ENCODE peak calls at places on chromosomes 7 and 10, in four cellular contexts. One of them, this sample, is unnamed. For H3K36me3, the result is how much of the 10 kb centered on the place peaks cover.

GRCh38 chr7:117711556-117711955 is 161.7 kb downstream of the CTTNBP2 start:
- DNase-seq in GM23248: no peak
- DNase-seq in fibroblast of lung: no peak
- DNase-seq in endothelial cell of umbilical vein: no peak
- DNase-seq in this sample: no peak

GRCh38 chr10:129971381-129972144 is 7.5 kb upstream of the EBF3 start:
- DNase-seq in GM23248: peak
- DNase-seq in fibroblast of lung: peak
- DNase-seq in endothelial cell of umbilical vein: peak
- DNase-seq in this sample: no peak

GRCh38 chr7:70637726-70638125 is 494.2 kb upstream of the GALNT17 start:
- DNase-seq in GM23248: no peak
- DNase-seq in fibroblast of lung: no peak
- DNase-seq in endothelial cell of umbilical vein: no peak
- DNase-seq in this sample: no peak

GRCh38 chr7:150737265-150738055 is at the start of gene GIMAP5:
- DNase-seq in GM23248: no peak
- DNase-seq in fibroblast of lung: no peak
- DNase-seq in endothelial cell of umbilical vein: peak
- DNase-seq in this sample: no peak

GRCh38 chr7:122067077-122067476 is 77.0 kb downstream of the AASS start:
- DNase-seq in GM23248: no peak
- DNase-seq in fibroblast of lung: no peak
- DNase-seq in endothelial cell of umbilical vein: no peak
- DNase-seq in this sample: no peak

GRCh38 chr7:151426486-151426905 is 13.4 kb downstream of the CRYGN start:
- DNase-seq in GM23248: peak
- DNase-seq in fibroblast of lung: peak
- DNase-seq in endothelial cell of umbilical vein: peak
- DNase-seq in this sample: peak

GRCh38 chr10:43264987-43265798 is 1.7 kb downstream of the RASGEF1A start:
- DNase-seq in GM23248: no peak
- DNase-seq in fibroblast of lung: no peak
- DNase-seq in endothelial cell of umbilical vein: no peak
- DNase-seq in this sample: no peak

GRCh38 chr7:93972029-93972725 is 32.0 kb downstream of the BET1 start:
- DNase-seq in GM23248: no peak
- DNase-seq in fibroblast of lung: no peak
- DNase-seq in endothelial cell of umbilical vein: no peak
- DNase-seq in this sample: no peak

GRCh38 chr7:55133630-55134392 is 115.0 kb downstream of the EGFR start:
- DNase-seq in GM23248: peak
- DNase-seq in fibroblast of lung: peak
- DNase-seq in endothelial cell of umbilical vein: peak
- DNase-seq in this sample: peak

GRCh38 chr10:111007486-111007885 is 69.3 kb upstream of the ADRA2A start:
- DNase-seq in GM23248: no peak
- DNase-seq in fibroblast of lung: no peak
- DNase-seq in endothelial cell of umbilical vein: no peak
- DNase-seq in this sample: no peak
- H3K36me3 ChIP-seq in GM23248: half or more
- H3K36me3 ChIP-seq in fibroblast of lung: under half
- H3K36me3 ChIP-seq in endothelial cell of umbilical vein: under half
- H3K36me3 ChIP-seq in this sample: under half

GRCh38 chr10:82505009-82505408 is 630.0 kb downstream of the NRG3 start:
- DNase-seq in GM23248: no peak
- DNase-seq in fibroblast of lung: no peak
- DNase-seq in endothelial cell of umbilical vein: no peak
- DNase-seq in this sample: no peak
- H3K4me2 ChIP-seq in GM23248: no peak
- H3K4me2 ChIP-seq in fibroblast of lung: no peak
- H3K4me2 ChIP-seq in endothelial cell of umbilical vein: no peak
- H3K4me2 ChIP-seq in this sample: no peak

GRCh38 chr7:100573691-100574361 is at the start of gene SAP25:
- DNase-seq in GM23248: no peak
- DNase-seq in fibroblast of lung: no peak
- DNase-seq in endothelial cell of umbilical vein: no peak
- DNase-seq in this sample: no peak
- H3K36me3 ChIP-seq in GM23248: under half
- H3K36me3 ChIP-seq in fibroblast of lung: under half
- H3K36me3 ChIP-seq in endothelial cell of umbilical vein: under half
- H3K36me3 ChIP-seq in this sample: under half

DNA sequence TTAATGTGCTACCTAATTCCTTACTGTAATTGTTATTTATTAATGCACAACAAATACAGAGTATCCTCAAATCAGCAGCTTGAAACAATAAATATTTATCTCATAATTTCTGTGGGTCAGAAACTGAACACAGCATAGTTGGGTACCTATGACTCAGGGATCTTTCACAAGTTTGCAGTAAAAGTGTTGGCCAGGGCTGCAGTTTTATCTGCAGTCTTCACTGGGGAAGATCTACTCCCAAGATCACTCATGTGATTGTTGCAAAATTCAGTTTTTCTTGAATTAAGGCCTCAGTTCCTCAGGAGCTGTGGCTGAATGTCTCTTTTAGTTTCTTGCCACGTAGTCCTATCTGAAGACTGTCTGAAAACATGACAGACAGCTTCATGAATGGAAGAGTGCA is 237.8 kb downstream of the ZWINT start:
- DNase-seq in GM23248: no peak
- DNase-seq in fibroblast of lung: no peak
- DNase-seq in endothelial cell of umbilical vein: no peak
- DNase-seq in this sample: no peak
- H3K4me2 ChIP-seq in GM23248: no peak
- H3K4me2 ChIP-seq in fibroblast of lung: no peak
- H3K4me2 ChIP-seq in endothelial cell of umbilical vein: no peak
- H3K4me2 ChIP-seq in this sample: no peak

DNA sequence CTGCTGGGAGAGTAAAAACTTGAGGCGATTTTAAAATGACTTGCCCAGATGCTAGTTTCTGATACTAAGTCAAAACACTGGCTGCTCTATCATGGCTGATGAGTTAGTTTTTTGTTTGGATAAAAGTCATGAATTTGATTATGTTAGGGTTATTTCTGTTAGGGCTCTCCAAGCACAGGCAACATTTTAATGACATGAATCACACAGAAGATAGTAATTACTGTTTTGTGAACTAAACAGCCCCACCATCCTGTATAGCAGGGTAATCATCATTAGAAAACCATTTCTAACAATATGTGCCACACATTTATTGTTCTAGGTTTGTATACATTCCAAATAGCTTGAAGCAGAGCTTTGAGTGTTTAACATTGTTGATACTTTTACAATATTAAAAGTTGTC is 750.3 kb downstream of the ANKRD7 start:
- DNase-seq in GM23248: no peak
- DNase-seq in fibroblast of lung: peak
- DNase-seq in endothelial cell of umbilical vein: no peak
- DNase-seq in this sample: no peak
- H3K36me3 ChIP-seq in GM23248: under half
- H3K36me3 ChIP-seq in fibroblast of lung: under half
- H3K36me3 ChIP-seq in endothelial cell of umbilical vein: under half
- H3K36me3 ChIP-seq in this sample: under half

DNA sequence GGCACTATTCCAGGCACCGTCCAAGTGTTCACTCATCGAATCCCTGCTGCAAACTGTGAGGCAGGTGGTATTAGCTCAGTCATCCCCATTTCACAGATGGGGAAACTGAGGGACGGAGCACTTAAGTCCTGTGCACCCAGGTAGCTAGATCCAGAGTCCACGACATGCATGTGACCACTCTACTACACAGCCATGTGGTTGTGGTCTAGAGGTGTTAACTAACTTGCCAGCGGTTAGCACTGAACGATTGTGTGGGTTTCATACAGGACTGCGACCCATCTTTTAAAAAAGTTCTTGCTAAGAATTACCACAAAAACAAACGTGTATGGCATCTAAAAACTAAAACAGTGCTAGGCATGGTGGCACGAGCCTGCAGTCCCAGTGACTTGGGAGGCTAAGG is 16.2 kb upstream of the ABCC2 start:
- DNase-seq in GM23248: no peak
- DNase-seq in fibroblast of lung: no peak
- DNase-seq in endothelial cell of umbilical vein: no peak
- DNase-seq in this sample: no peak
- H3K4me2 ChIP-seq in GM23248: no peak
- H3K4me2 ChIP-seq in fibroblast of lung: no peak
- H3K4me2 ChIP-seq in endothelial cell of umbilical vein: no peak
- H3K4me2 ChIP-seq in this sample: no peak

GRCh38 chr7:890868-891267 is 14.5 kb downstream of the GET4 start:
- DNase-seq in GM23248: no peak
- DNase-seq in fibroblast of lung: no peak
- DNase-seq in endothelial cell of umbilical vein: no peak
- DNase-seq in this sample: no peak
- H3K36me3 ChIP-seq in GM23248: under half
- H3K36me3 ChIP-seq in fibroblast of lung: under half
- H3K36me3 ChIP-seq in endothelial cell of umbilical vein: under half
- H3K36me3 ChIP-seq in this sample: under half

DNA sequence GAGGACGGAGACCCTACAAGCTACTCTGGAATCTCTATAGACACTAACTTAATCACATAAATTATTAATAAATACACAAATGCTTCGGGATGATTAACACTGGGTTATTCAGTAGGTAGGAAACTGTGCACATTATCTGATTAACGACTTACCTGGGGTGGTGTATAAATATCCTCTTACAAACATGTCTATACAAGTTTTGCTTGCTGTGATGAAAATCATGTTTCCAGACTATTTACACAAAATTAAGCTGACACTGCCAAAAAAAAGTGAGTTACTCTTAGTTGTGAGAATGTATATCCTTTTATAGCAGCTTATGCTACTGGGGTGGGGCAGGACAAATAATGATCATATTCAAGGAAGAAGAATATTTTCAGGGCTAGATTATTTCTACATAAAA is 314.6 kb downstream of the C7orf25 start:
- DNase-seq in GM23248: no peak
- DNase-seq in fibroblast of lung: no peak
- DNase-seq in endothelial cell of umbilical vein: no peak
- DNase-seq in this sample: no peak
- H3K4me2 ChIP-seq in GM23248: no peak
- H3K4me2 ChIP-seq in fibroblast of lung: no peak
- H3K4me2 ChIP-seq in endothelial cell of umbilical vein: no peak
- H3K4me2 ChIP-seq in this sample: no peak

GRCh38 chr10:378230-378929 is 243.1 kb downstream of the ZMYND11 start:
- DNase-seq in GM23248: no peak
- DNase-seq in fibroblast of lung: no peak
- DNase-seq in endothelial cell of umbilical vein: no peak
- DNase-seq in this sample: no peak
- H3K36me3 ChIP-seq in GM23248: under half
- H3K36me3 ChIP-seq in fibroblast of lung: under half
- H3K36me3 ChIP-seq in endothelial cell of umbilical vein: under half
- H3K36me3 ChIP-seq in this sample: under half

This sample was measured in astrocyte.